ENCODE peak calls at places on chromosomes 6 and 20, in five cellular contexts. J is HCT116, X is A549, O is WTC11, B is K562. E is an unnamed sample.

GRCh38 chr6:64266351-64266821 is 630.8 kb downstream of the PHF3 start:
- DNase-seq in J (no peak), X (no peak), O (no peak), B (no peak), E (peak)

GRCh38 chr20:11755071-11755881 is 162.4 kb upstream of the BTBD3 start:
- DNase-seq in J (no peak), X (no peak), O (no peak), B (no peak), E (no peak)

GRCh38 chr20:36493801-36494114 is 47.6 kb upstream of the MYL9 start:
- DNase-seq in J (no peak), X (no peak), O (no peak), B (no peak), E (no peak)

GRCh38 chr20:35598476-35598875 is 17.2 kb upstream of the SPAG4 start:
- DNase-seq in J (no peak), X (no peak), O (no peak), B (no peak), E (no peak)

GRCh38 chr6:135506270-135506997 is 8.9 kb upstream of the AHI1 start:
- DNase-seq in J (no peak), X (peak), O (no peak), B (peak), E (peak)

GRCh38 chr6:163148781-163149534 is 265.6 kb upstream of the QKI start:
- DNase-seq in J (no peak), X (no peak), O (no peak), B (no peak), E (no peak)

GRCh38 chr20:24866742-24867141 is 82.3 kb upstream of the CST7 start:
- DNase-seq in J (no peak), X (no peak), O (no peak), B (no peak), E (no peak)

GRCh38 chr20:1569417-1569861 is 11.9 kb upstream of the SIRPD start:
- DNase-seq in J (peak), X (peak), O (no peak), B (peak), E (peak)

GRCh38 chr20:21505161-21505809 is 8.6 kb downstream of the NKX2-2 start:
- DNase-seq in J (peak), X (peak), O (peak), B (peak), E (peak)

GRCh38 chr6:43742931-43743632 is 26.9 kb upstream of the VEGFA start:
- DNase-seq in J (no peak), X (no peak), O (no peak), B (no peak), E (no peak)

GRCh38 chr6:110043366-110043994 is 65.4 kb downstream of the GPR6 start:
- DNase-seq in J (no peak), X (no peak), O (no peak), B (no peak), E (peak)

GRCh38 chr6:166313255-166314070 is 5.3 kb upstream of the PRR18 start:
- DNase-seq in J (peak), X (peak), O (peak), B (peak), E (peak)

GRCh38 chr6:107493158-107494057 is 3.5 kb downstream of the SOBP start:
- DNase-seq in J (no peak), X (no peak), O (no peak), B (no peak), E (peak)

GRCh38 chr6:34554593-34555322 is 1.4 kb downstream of the SPDEF start:
- DNase-seq in J (no peak), X (no peak), O (no peak), B (no peak), E (peak)

GRCh38 chr6:10576226-10576625 is 55.1 kb downstream of the GCNT2 start:
- DNase-seq in J (no peak), X (no peak), O (no peak), B (no peak), E (no peak)

GRCh38 chr6:14734416-14735340 is 511.2 kb upstream of the JARID2 start:
- DNase-seq in J (peak), X (no peak), O (no peak), B (peak), E (peak)

GRCh38 chr6:119350202-119351004 is 842 bp upstream of the MAN1A1 start:
- DNase-seq in J (peak), X (no peak), O (no peak), B (peak), E (peak)

GRCh38 chr6:11712760-11713159 is 65.8 kb downstream of the ADTRP start:
- DNase-seq in J (no peak), X (no peak), O (no peak), B (no peak), E (peak)

GRCh38 chr6:67003844-67004243 is 1296.8 kb upstream of the EYS start:
- DNase-seq in J (no peak), X (no peak), O (no peak), B (no peak), E (no peak)

GRCh38 chr6:67009818-67010217 is 1302.8 kb upstream of the EYS start:
- DNase-seq in J (no peak), X (no peak), O (peak), B (no peak), E (peak)
- TF ChIP-seq MAX in J (no peak), X (no peak), O (peak), B (no peak), E (no peak)

GRCh38 chr6:134431306-134431919 is 113.5 kb upstream of the SGK1 start:
- DNase-seq in J (no peak), X (no peak), O (no peak), B (no peak), E (no peak)

GRCh38 chr6:134429861-134430380 is 112.0 kb upstream of the SGK1 start:
- DNase-seq in J (no peak), X (no peak), O (no peak), B (peak), E (no peak)

GRCh38 chr6:134435814-134436280 is 117.9 kb upstream of the SGK1 start:
- DNase-seq in J (no peak), X (no peak), O (no peak), B (no peak), E (no peak)

GRCh38 chr6:134434019-134434949 is 116.4 kb upstream of the SGK1 start:
- DNase-seq in J (no peak), X (no peak), O (no peak), B (no peak), E (no peak)

GRCh38 chr6:134432036-134432435 is 114.1 kb upstream of the SGK1 start:
- DNase-seq in J (no peak), X (no peak), O (no peak), B (no peak), E (no peak)
- TF ChIP-seq MAX in J (no peak), X (no peak), O (no peak), B (no peak), E (no peak)

GRCh38 chr20:63517376-63518309 is 2.9 kb upstream of the PPDPF start:
- DNase-seq in J (no peak), X (no peak), O (no peak), B (no peak), E (no peak)
- TF ChIP-seq MAX in J (no peak), X (no peak), O (no peak), B (no peak), E (no peak)

GRCh38 chr6:27091661-27092315 is 155.7 kb upstream of the PRSS16 start:
- DNase-seq in J (peak), X (peak), O (peak), B (peak), E (peak)
- TF ChIP-seq MAX in J (peak), X (peak), O (no peak), B (peak), E (peak)

GRCh38 chr20:63854766-63855362 is 6.4 kb upstream of the ABHD16B start:
- DNase-seq in J (no peak), X (no peak), O (no peak), B (no peak), E (peak)

GRCh38 chr20:63850689-63851547 is 10.4 kb upstream of the ABHD16B start:
- DNase-seq in J (no peak), X (no peak), O (no peak), B (no peak), E (peak)

GRCh38 chr20:63855363-63856110 is 5.8 kb upstream of the ABHD16B start:
- DNase-seq in J (no peak), X (no peak), O (no peak), B (no peak), E (no peak)

GRCh38 chr20:63856111-63856511 is 5.2 kb upstream of the ABHD16B start:
- DNase-seq in J (no peak), X (no peak), O (peak), B (no peak), E (no peak)

GRCh38 chr20:63854069-63854765 is 7.1 kb upstream of the ABHD16B start:
- DNase-seq in J (no peak), X (no peak), O (peak), B (no peak), E (peak)
- TF ChIP-seq MAX in J (no peak), X (no peak), O (no peak), B (no peak), E (no peak)